ENCODE peak calls at places on chromosome 22, in eight cellular contexts. One of them, this sample, is unnamed.

GRCh38 chr22:40024201-40025061 is 29.7 kb downstream of the FAM83F start:
- DNase-seq in keratinocyte: no peak
- DNase-seq in H9: peak
- DNase-seq in PC-3: peak
- DNase-seq in CD8-positive, alpha-beta memory T cell: peak
- DNase-seq in A673: peak
- DNase-seq in CD8-positive, alpha-beta T cell: peak
- DNase-seq in ascending aorta: no peak
- DNase-seq in this sample: peak

GRCh38 chr22:19901577-19902244 is 39.9 kb upstream of the COMT start:
- DNase-seq in keratinocyte: no peak
- DNase-seq in H9: no peak
- DNase-seq in PC-3: no peak
- DNase-seq in CD8-positive, alpha-beta memory T cell: no peak
- DNase-seq in A673: no peak
- DNase-seq in CD8-positive, alpha-beta T cell: no peak
- DNase-seq in ascending aorta: no peak
- DNase-seq in this sample: no peak

GRCh38 chr22:49760630-49761571 is 66.8 kb downstream of the BRD1 start:
- DNase-seq in keratinocyte: no peak
- DNase-seq in H9: peak
- DNase-seq in PC-3: no peak
- DNase-seq in CD8-positive, alpha-beta memory T cell: no peak
- DNase-seq in A673: no peak
- DNase-seq in CD8-positive, alpha-beta T cell: no peak
- DNase-seq in ascending aorta: no peak
- DNase-seq in this sample: no peak

GRCh38 chr22:43345761-43346261 is 2.6 kb upstream of the SCUBE1 start:
- DNase-seq in keratinocyte: no peak
- DNase-seq in H9: no peak
- DNase-seq in PC-3: no peak
- DNase-seq in CD8-positive, alpha-beta memory T cell: no peak
- DNase-seq in A673: no peak
- DNase-seq in CD8-positive, alpha-beta T cell: no peak
- DNase-seq in ascending aorta: no peak
- DNase-seq in this sample: no peak

GRCh38 chr22:23673826-23674690 is 16.8 kb upstream of the RGL4 start:
- DNase-seq in keratinocyte: no peak
- DNase-seq in H9: peak
- DNase-seq in PC-3: no peak
- DNase-seq in CD8-positive, alpha-beta memory T cell: no peak
- DNase-seq in A673: no peak
- DNase-seq in CD8-positive, alpha-beta T cell: no peak
- DNase-seq in ascending aorta: no peak
- DNase-seq in this sample: no peak

GRCh38 chr22:37119872-37120271 is 10.4 kb upstream of the TMPRSS6 start:
- DNase-seq in keratinocyte: no peak
- DNase-seq in H9: no peak
- DNase-seq in PC-3: no peak
- DNase-seq in CD8-positive, alpha-beta memory T cell: no peak
- DNase-seq in A673: no peak
- DNase-seq in CD8-positive, alpha-beta T cell: no peak
- DNase-seq in ascending aorta: no peak
- DNase-seq in this sample: no peak

GRCh38 chr22:41094036-41094435 is 1.6 kb downstream of the EP300 start:
- DNase-seq in keratinocyte: no peak
- DNase-seq in H9: no peak
- DNase-seq in PC-3: peak
- DNase-seq in CD8-positive, alpha-beta memory T cell: no peak
- DNase-seq in A673: peak
- DNase-seq in CD8-positive, alpha-beta T cell: no peak
- DNase-seq in ascending aorta: no peak
- DNase-seq in this sample: no peak

GRCh38 chr22:33605686-33606085 is 314.6 kb downstream of the LARGE1 start:
- DNase-seq in keratinocyte: no peak
- DNase-seq in H9: no peak
- DNase-seq in PC-3: no peak
- DNase-seq in CD8-positive, alpha-beta memory T cell: no peak
- DNase-seq in A673: no peak
- DNase-seq in CD8-positive, alpha-beta T cell: no peak
- DNase-seq in ascending aorta: no peak
- DNase-seq in this sample: no peak

GRCh38 chr22:22748297-22748743 is 103.9 kb downstream of the GGTLC2 start:
- DNase-seq in keratinocyte: no peak
- DNase-seq in H9: peak
- DNase-seq in PC-3: peak
- DNase-seq in CD8-positive, alpha-beta memory T cell: no peak
- DNase-seq in A673: peak
- DNase-seq in CD8-positive, alpha-beta T cell: peak
- DNase-seq in ascending aorta: no peak
- DNase-seq in this sample: no peak

GRCh38 chr22:50218996-50219727 is 18.4 kb downstream of the SELENOO start:
- DNase-seq in keratinocyte: no peak
- DNase-seq in H9: peak
- DNase-seq in PC-3: peak
- DNase-seq in CD8-positive, alpha-beta memory T cell: no peak
- DNase-seq in A673: peak
- DNase-seq in CD8-positive, alpha-beta T cell: no peak
- DNase-seq in ascending aorta: no peak
- DNase-seq in this sample: no peak

GRCh38 chr22:20431520-20432237 is 5.9 kb downstream of the SCARF2 start:
- DNase-seq in keratinocyte: no peak
- DNase-seq in H9: peak
- DNase-seq in PC-3: no peak
- DNase-seq in CD8-positive, alpha-beta memory T cell: no peak
- DNase-seq in A673: no peak
- DNase-seq in CD8-positive, alpha-beta T cell: no peak
- DNase-seq in ascending aorta: no peak
- DNase-seq in this sample: no peak

GRCh38 chr22:19793656-19794310 is 33.2 kb downstream of the TBX1 start:
- DNase-seq in keratinocyte: no peak
- DNase-seq in H9: no peak
- DNase-seq in PC-3: no peak
- DNase-seq in CD8-positive, alpha-beta memory T cell: no peak
- DNase-seq in A673: no peak
- DNase-seq in CD8-positive, alpha-beta T cell: no peak
- DNase-seq in ascending aorta: no peak
- DNase-seq in this sample: no peak

DNA sequence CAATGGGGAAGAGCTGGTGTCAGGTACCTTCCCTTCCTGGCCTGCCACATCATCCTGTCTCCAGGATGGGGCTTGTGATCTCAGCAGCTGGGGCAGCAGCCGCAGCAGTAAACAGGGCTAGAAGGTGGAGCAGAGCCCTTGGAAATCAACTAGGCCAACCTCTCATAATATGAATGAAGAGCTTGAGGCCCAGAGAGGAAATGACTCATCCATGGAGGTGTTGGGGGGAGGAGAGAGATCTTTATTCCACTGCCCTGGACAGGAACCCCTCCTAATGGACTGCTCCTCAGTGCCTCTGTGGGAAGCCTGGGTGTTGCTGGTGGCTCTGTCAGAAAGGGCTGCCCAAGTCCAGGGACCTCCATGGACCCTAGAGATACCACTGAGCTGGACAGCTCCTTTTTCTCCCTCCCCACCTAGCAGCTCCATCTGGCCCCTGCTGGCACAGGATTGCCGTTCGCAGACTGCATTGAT is 111.8 kb downstream of the OSBP2 start:
- DNase-seq in keratinocyte: peak
- DNase-seq in H9: peak
- DNase-seq in PC-3: peak
- DNase-seq in CD8-positive, alpha-beta memory T cell: no peak
- DNase-seq in A673: peak
- DNase-seq in CD8-positive, alpha-beta T cell: no peak
- DNase-seq in ascending aorta: no peak
- DNase-seq in this sample: no peak
- H3K27ac ChIP-seq in keratinocyte: peak
- H3K27ac ChIP-seq in H9: no peak
- H3K27ac ChIP-seq in PC-3: peak
- H3K27ac ChIP-seq in CD8-positive, alpha-beta memory T cell: no peak
- H3K27ac ChIP-seq in A673: no peak
- H3K27ac ChIP-seq in CD8-positive, alpha-beta T cell: no peak
- H3K27ac ChIP-seq in ascending aorta: no peak
- H3K27ac ChIP-seq in this sample: no peak

GRCh38 chr22:27253541-27253940 is 548.0 kb downstream of the MN1 start:
- DNase-seq in keratinocyte: no peak
- DNase-seq in H9: no peak
- DNase-seq in PC-3: no peak
- DNase-seq in CD8-positive, alpha-beta memory T cell: no peak
- DNase-seq in A673: no peak
- DNase-seq in CD8-positive, alpha-beta T cell: no peak
- DNase-seq in ascending aorta: no peak
- DNase-seq in this sample: no peak
- H3K27ac ChIP-seq in keratinocyte: no peak
- H3K27ac ChIP-seq in H9: no peak
- H3K27ac ChIP-seq in PC-3: no peak
- H3K27ac ChIP-seq in CD8-positive, alpha-beta memory T cell: no peak
- H3K27ac ChIP-seq in A673: no peak
- H3K27ac ChIP-seq in CD8-positive, alpha-beta T cell: no peak
- H3K27ac ChIP-seq in ascending aorta: no peak
- H3K27ac ChIP-seq in this sample: no peak

DNA sequence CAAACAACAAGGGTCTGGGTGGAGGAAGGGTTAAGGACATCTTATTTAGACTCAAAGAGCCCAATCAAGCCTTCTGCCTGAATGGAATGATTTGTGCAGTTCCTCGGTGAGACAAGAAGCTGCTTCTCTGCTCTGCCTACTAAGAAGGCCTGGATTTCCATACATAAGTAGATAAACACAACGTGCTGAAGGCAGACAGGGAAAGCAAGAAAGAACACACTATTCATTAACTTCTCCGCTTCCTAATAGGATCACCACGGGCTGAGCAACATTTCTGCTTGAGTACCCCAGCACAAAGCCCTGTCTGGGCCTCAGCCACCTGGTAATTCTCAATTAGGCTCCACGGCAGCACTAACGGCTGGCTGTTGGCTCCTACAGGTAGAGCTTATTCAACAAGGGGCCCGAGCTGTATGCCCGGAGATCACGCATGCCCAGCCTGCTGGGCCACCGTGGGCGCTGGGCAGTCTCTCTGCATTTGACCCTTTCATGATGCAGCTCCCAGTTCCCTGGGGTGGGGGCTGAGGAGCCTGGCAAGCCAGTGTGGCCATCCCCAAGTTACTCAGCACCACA is 1156.6 kb downstream of the TBC1D22A start:
- DNase-seq in keratinocyte: no peak
- DNase-seq in H9: no peak
- DNase-seq in PC-3: no peak
- DNase-seq in CD8-positive, alpha-beta memory T cell: no peak
- DNase-seq in A673: no peak
- DNase-seq in CD8-positive, alpha-beta T cell: no peak
- DNase-seq in ascending aorta: no peak
- DNase-seq in this sample: no peak
- H3K27ac ChIP-seq in keratinocyte: no peak
- H3K27ac ChIP-seq in H9: no peak
- H3K27ac ChIP-seq in PC-3: no peak
- H3K27ac ChIP-seq in CD8-positive, alpha-beta memory T cell: no peak
- H3K27ac ChIP-seq in A673: no peak
- H3K27ac ChIP-seq in CD8-positive, alpha-beta T cell: no peak
- H3K27ac ChIP-seq in ascending aorta: no peak
- H3K27ac ChIP-seq in this sample: no peak

GRCh38 chr22:45164217-45165123 is 745 bp downstream of the NUP50 start:
- DNase-seq in keratinocyte: no peak
- DNase-seq in H9: no peak
- DNase-seq in PC-3: no peak
- DNase-seq in CD8-positive, alpha-beta memory T cell: peak
- DNase-seq in A673: peak
- DNase-seq in CD8-positive, alpha-beta T cell: peak
- DNase-seq in ascending aorta: no peak
- DNase-seq in this sample: no peak

GRCh38 chr22:45170001-45170466 is 6.3 kb downstream of the NUP50 start:
- DNase-seq in keratinocyte: no peak
- DNase-seq in H9: no peak
- DNase-seq in PC-3: peak
- DNase-seq in CD8-positive, alpha-beta memory T cell: no peak
- DNase-seq in A673: no peak
- DNase-seq in CD8-positive, alpha-beta T cell: no peak
- DNase-seq in ascending aorta: no peak
- DNase-seq in this sample: no peak

GRCh38 chr22:45163417-45164216 is at the start of gene NUP50:
- DNase-seq in keratinocyte: peak
- DNase-seq in H9: peak
- DNase-seq in PC-3: peak
- DNase-seq in CD8-positive, alpha-beta memory T cell: peak
- DNase-seq in A673: peak
- DNase-seq in CD8-positive, alpha-beta T cell: peak
- DNase-seq in ascending aorta: peak
- DNase-seq in this sample: peak

GRCh38 chr22:45163074-45163416 is 680 bp upstream of the NUP50 start:
- DNase-seq in keratinocyte: no peak
- DNase-seq in H9: peak
- DNase-seq in PC-3: peak
- DNase-seq in CD8-positive, alpha-beta memory T cell: no peak
- DNase-seq in A673: peak
- DNase-seq in CD8-positive, alpha-beta T cell: no peak
- DNase-seq in ascending aorta: no peak
- DNase-seq in this sample: no peak

GRCh38 chr22:45166935-45167334 is 3.2 kb downstream of the NUP50 start:
- DNase-seq in keratinocyte: no peak
- DNase-seq in H9: no peak
- DNase-seq in PC-3: no peak
- DNase-seq in CD8-positive, alpha-beta memory T cell: no peak
- DNase-seq in A673: no peak
- DNase-seq in CD8-positive, alpha-beta T cell: no peak
- DNase-seq in ascending aorta: no peak
- DNase-seq in this sample: no peak
- H3K27ac ChIP-seq in keratinocyte: no peak
- H3K27ac ChIP-seq in H9: no peak
- H3K27ac ChIP-seq in PC-3: no peak
- H3K27ac ChIP-seq in CD8-positive, alpha-beta memory T cell: no peak
- H3K27ac ChIP-seq in A673: no peak
- H3K27ac ChIP-seq in CD8-positive, alpha-beta T cell: no peak
- H3K27ac ChIP-seq in ascending aorta: no peak
- H3K27ac ChIP-seq in this sample: no peak

GRCh38 chr22:46040471-46041465 is 63.8 kb upstream of the WNT7B start:
- DNase-seq in keratinocyte: no peak
- DNase-seq in H9: no peak
- DNase-seq in PC-3: no peak
- DNase-seq in CD8-positive, alpha-beta memory T cell: no peak
- DNase-seq in A673: no peak
- DNase-seq in CD8-positive, alpha-beta T cell: no peak
- DNase-seq in ascending aorta: peak
- DNase-seq in this sample: no peak
- H3K27ac ChIP-seq in keratinocyte: peak
- H3K27ac ChIP-seq in H9: no peak
- H3K27ac ChIP-seq in PC-3: peak
- H3K27ac ChIP-seq in CD8-positive, alpha-beta memory T cell: no peak
- H3K27ac ChIP-seq in A673: peak
- H3K27ac ChIP-seq in CD8-positive, alpha-beta T cell: no peak
- H3K27ac ChIP-seq in ascending aorta: peak
- H3K27ac ChIP-seq in this sample: peak